ENCODE peak calls at places on chromosome 19, in four cellular contexts. F, V, H and T are unnamed samples.

GRCh38 chr19:28023064-28023463 is 1189.9 kb downstream of the UQCRFS1 start:
- DNase-seq in F (no peak), H (no peak), V (no peak), T (peak)

GRCh38 chr19:51259348-51260245 is 8.7 kb downstream of the SIGLECL1 start:
- DNase-seq in F (peak), V (peak), H (peak), T (peak)

GRCh38 chr19:29712744-29713516 is 2.1 kb downstream of the C19orf12 start:
- DNase-seq in H (no peak), V (no peak), F (no peak), T (no peak)

GRCh38 chr19:23101241-23101640 is 15.6 kb upstream of the ZNF730 start:
- DNase-seq in H (no peak), F (peak), V (no peak), T (no peak)

GRCh38 chr19:42601811-42602443 is 7.2 kb upstream of the CEACAM8 start:
- DNase-seq in H (no peak), V (peak), F (peak), T (peak)

GRCh38 chr19:18951721-18952281 is 10.8 kb upstream of the HOMER3 start:
- DNase-seq in F (peak), H (no peak), V (no peak), T (peak)

GRCh38 chr19:19445288-19445687 is 39.8 kb downstream of the GATAD2A start:
- DNase-seq in F (no peak), V (no peak), H (no peak), T (no peak)

GRCh38 chr19:41959056-41960053 is at the start of gene RABAC1:
- DNase-seq in V (peak), F (peak), H (peak), T (peak)

GRCh38 chr19:5536337-5536894 is 31.3 kb downstream of the TINCR start:
- DNase-seq in F (peak), H (peak), V (peak), T (peak)

GRCh38 chr19:34734601-34735103 is 609 bp downstream of the ZNF181 start:
- DNase-seq in H (no peak), F (no peak), V (peak), T (no peak)

GRCh38 chr19:15399635-15400034 is 19.2 kb downstream of the AKAP8L start:
- DNase-seq in H (no peak), V (no peak), F (no peak), T (no peak)

GRCh38 chr19:10095948-10096614 is 6.4 kb downstream of the ANGPTL6 start:
- DNase-seq in V (peak), H (peak), F (peak), T (peak)

GRCh38 chr19:17488593-17489391 is 18.5 kb downstream of the SLC27A1 start:
- DNase-seq in F (peak), H (peak), V (peak), T (peak)

GRCh38 chr19:12953456-12954149 is 3.4 kb downstream of the GADD45GIP1 start:
- DNase-seq in V (no peak), H (no peak), F (no peak), T (peak)

GRCh38 chr19:42634409-42635232 is 39.9 kb upstream of the CEACAM8 start:
- DNase-seq in F (peak), H (no peak), V (peak), T (peak)

GRCh38 chr19:584240-585001 is 5.3 kb upstream of the HCN2 start:
- DNase-seq in F (peak), H (peak), V (peak), T (peak)

GRCh38 chr19:41530761-41531301 is 45.1 kb upstream of the CEACAM21 start:
- DNase-seq in F (no peak), H (no peak), V (no peak), T (peak)

GRCh38 chr19:57903298-57904174 is 12.9 kb downstream of the ZNF417 start:
- DNase-seq in F (peak), V (peak), H (no peak), T (peak)

GRCh38 chr19:29805026-29805925 is 6.5 kb upstream of the CCNE1 start:
- DNase-seq in F (peak), H (no peak), V (no peak), T (peak)

GRCh38 chr19:47430041-47430802 is 10.9 kb upstream of the MEIS3 start:
- DNase-seq in F (no peak), V (peak), H (no peak), T (peak)

GRCh38 chr19:14843169-14843568 is 5.6 kb downstream of the OR7A10 start:
- DNase-seq in H (no peak), V (no peak), F (no peak), T (no peak)

GRCh38 chr19:58407658-58408151 is 744 bp upstream of the ZNF584 start:
- DNase-seq in V (peak), H (no peak), F (no peak), T (peak)

GRCh38 chr19:899363-900301 is 6.3 kb downstream of the RNU6-9 start:
- DNase-seq in H (no peak), V (no peak), F (no peak), T (no peak)

GRCh38 chr19:42409477-42409876 is 17.7 kb downstream of the LIPE start:
- DNase-seq in F (no peak), H (no peak), V (no peak), T (no peak)

DNA sequence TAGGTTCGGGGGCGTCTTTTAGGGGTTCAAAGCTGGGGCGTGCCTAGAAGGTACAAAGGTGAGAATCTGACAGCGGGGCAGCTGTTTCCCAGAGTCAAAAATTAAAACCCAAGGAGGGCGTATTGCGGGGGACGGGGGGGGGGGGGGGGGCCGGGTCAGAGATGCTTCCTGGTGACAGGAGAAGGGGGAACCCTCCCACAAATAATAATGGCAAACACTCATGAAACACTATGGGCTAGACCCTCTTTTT is 651 bp downstream of the PAK4 start:
- DNase-seq in F (no peak), H (no peak), V (no peak), T (no peak)
- H2AFZ ChIP-seq in F (no peak), H (peak), V (no peak), T (peak)

GRCh38 chr19:55101261-55101660 is 16.2 kb downstream of the PPP1R12C start:
- DNase-seq in F (no peak), V (no peak), H (no peak), T (no peak)
- H2AFZ ChIP-seq in F (no peak), V (no peak), H (no peak), T (no peak)

DNA sequence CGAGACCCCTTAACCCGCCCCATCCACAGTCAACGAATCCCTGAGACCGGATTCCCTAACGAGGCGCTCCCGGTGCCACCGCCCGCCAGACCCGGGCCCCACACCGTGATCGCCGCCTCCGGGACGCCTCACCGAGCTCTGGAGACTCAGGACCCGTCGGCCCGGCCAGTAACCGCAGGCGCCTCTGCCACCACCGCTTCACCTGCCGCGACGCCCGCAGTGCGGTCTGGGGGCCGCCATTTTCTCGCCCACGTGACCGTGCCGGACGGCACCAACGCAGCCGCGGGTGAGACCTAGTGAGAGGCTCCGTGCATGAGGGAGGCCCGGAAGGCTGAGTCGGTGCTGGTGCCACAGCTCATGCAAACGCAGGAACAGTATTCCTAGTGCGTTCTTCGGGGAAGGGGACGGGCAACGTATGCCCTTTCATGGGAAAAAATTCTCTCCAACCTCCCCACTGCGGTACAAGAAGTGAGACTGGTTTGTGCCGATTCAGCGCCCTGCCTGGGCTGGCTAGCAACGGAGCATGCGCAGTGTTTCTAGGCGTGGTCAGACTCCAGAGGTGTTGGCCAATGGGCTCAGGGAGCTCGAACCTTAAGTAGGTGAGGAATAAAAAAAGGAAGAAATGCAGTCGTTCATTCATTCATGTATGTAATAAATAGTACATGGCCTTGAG is at the start of gene DOHH:
- DNase-seq in V (peak), H (peak), F (peak), T (peak)
- H2AFZ ChIP-seq in V (peak), H (peak), F (peak), T (peak)

GRCh38 chr19:39557791-39558622 is 18.0 kb upstream of the EID2 start:
- DNase-seq in F (peak), H (no peak), V (no peak), T (no peak)
- H2AFZ ChIP-seq in F (peak), H (no peak), V (no peak), T (no peak)

DNA sequence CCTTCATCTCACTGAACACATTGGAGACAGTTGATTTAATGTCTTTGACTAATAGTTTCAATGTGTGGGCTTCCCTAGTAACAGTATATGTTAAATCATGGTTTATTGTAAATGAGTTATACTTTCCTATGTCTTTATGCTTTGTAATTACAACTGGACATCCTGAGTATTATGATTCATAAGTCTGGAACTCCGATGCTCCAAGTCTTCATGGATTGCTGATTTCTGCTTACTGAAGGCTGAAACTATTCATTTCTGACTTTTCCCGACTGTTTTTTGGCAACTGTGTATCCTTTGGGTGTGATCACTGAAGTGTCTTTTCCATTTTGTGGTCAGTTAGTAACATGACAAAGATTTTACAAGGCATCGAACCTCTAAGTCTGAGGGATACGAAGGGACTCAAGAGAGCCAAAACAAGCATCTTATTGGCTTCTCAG is 20.0 kb upstream of the CD70 start:
- DNase-seq in H (no peak), F (peak), V (no peak), T (peak)
- H2AFZ ChIP-seq in H (no peak), F (peak), V (no peak), T (peak)

DNA sequence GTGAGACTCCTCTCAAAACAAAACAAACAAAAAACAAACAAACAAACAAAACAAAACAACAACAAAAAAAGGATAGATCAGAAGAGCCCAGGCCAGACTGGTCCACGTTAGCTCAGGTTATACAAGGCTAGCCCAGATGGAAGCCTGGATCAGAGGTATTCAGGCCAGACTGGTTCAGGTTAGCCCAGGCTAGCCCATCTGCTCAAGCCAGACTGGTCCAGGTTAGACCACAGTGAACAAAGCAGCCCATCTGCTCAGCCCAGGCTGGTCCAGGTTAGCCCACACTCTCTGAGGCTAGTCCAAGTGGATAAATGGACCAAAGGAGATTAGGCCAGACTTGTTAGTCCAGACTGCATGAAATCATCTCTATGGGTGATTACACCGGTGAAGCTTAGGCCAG is 41.2 kb downstream of the CCL25 start:
- DNase-seq in H (no peak), F (no peak), V (no peak), T (no peak)
- H2AFZ ChIP-seq in H (no peak), F (no peak), V (no peak), T (no peak)

GRCh38 chr19:53983457-53984289 is 7.8 kb upstream of the CACNG6 start:
- DNase-seq in V (no peak), H (no peak), F (no peak), T (no peak)

GRCh38 chr19:53982056-53982455 is 9.4 kb upstream of the CACNG6 start:
- DNase-seq in F (peak), V (peak), H (no peak), T (peak)

GRCh38 chr19:53982611-53983010 is 8.8 kb upstream of the CACNG6 start:
- DNase-seq in H (no peak), V (peak), F (peak), T (peak)

GRCh38 chr19:53980553-53981407 is 10.7 kb upstream of the CACNG6 start:
- DNase-seq in V (peak), F (peak), H (no peak), T (peak)

GRCh38 chr19:53981408-53981998 is 9.9 kb upstream of the CACNG6 start:
- DNase-seq in F (no peak), H (no peak), V (no peak), T (no peak)
- H2AFZ ChIP-seq in F (peak), H (no peak), V (no peak), T (no peak)

GRCh38 chr19:45437328-45437727 is 13.6 kb upstream of the ERCC1 start:
- DNase-seq in V (no peak), F (no peak), H (no peak), T (no peak)

GRCh38 chr19:45439190-45439568 is 15.5 kb upstream of the ERCC1 start:
- DNase-seq in F (no peak), V (no peak), H (no peak), T (no peak)

GRCh38 chr19:45440259-45440638 is 16.5 kb upstream of the ERCC1 start:
- DNase-seq in V (no peak), F (no peak), H (no peak), T (no peak)

GRCh38 chr19:45440873-45441654 is 17.3 kb upstream of the ERCC1 start:
- DNase-seq in H (no peak), F (peak), V (peak), T (peak)

GRCh38 chr19:45439569-45440258 is 16.0 kb upstream of the ERCC1 start:
- DNase-seq in F (peak), H (no peak), V (peak), T (peak)
- H2AFZ ChIP-seq in F (peak), H (peak), V (peak), T (peak)